ENCODE peak calls at places on chromosomes 1 and 21, in nine cellular contexts. F is endothelial cell; Z is Caco-2; B is heart left ventricle; G is activated T-helper 1 cell treated with anti-CD3 and anti-CD28 coated beads, Interleukin-2, amount 50 U/mL, for 16 hours; D is GM04504; N is cardiac fibroblast; K is Caki2; H is head of caudate nucleus. M is an unnamed sample.

GRCh38 chr1:6059866-6060265 is 14.2 kb downstream of the KCNAB2 start:
- DNase-seq in F (no peak), Z (no peak), B (no peak), G (no peak), D (no peak), N (no peak), K (no peak), H (no peak), M (no peak)

GRCh38 chr21:17542371-17542992 is 29.6 kb downstream of the CXADR start:
- DNase-seq in F (no peak), Z (peak), B (no peak), G (no peak), D (no peak), N (peak), K (peak), H (no peak), M (no peak)

GRCh38 chr1:44714944-44715571 is 15.9 kb downstream of the RNU5D-1 start:
- DNase-seq in F (peak), Z (peak), B (no peak), G (no peak), D (peak), N (peak), K (peak), H (peak), M (peak)

GRCh38 chr1:21490774-21491482 is 18.3 kb upstream of the ALPL start:
- DNase-seq in F (no peak), Z (peak), B (no peak), G (no peak), D (peak), N (peak), K (peak), H (peak), M (no peak)

GRCh38 chr1:227723474-227723873 is 11.6 kb downstream of the JMJD4 start:
- DNase-seq in F (no peak), Z (no peak), B (no peak), G (no peak), D (no peak), N (no peak), K (no peak), H (no peak), M (no peak)

GRCh38 chr21:42702720-42703119 is 49.3 kb downstream of the PDE9A start:
- DNase-seq in F (no peak), Z (no peak), B (peak), G (no peak), D (no peak), N (no peak), K (no peak), H (no peak), M (no peak)

GRCh38 chr1:113758631-113759340 is 500 bp downstream of the PHTF1 start:
- DNase-seq in F (peak), Z (peak), B (peak), G (peak), D (peak), N (peak), K (peak), H (peak), M (peak)

GRCh38 chr1:163928649-163929048 is 606.9 kb downstream of the NUF2 start:
- DNase-seq in F (no peak), Z (no peak), B (no peak), G (no peak), D (no peak), N (no peak), K (no peak), H (no peak), M (peak)

GRCh38 chr1:21579788-21580187 is 70.6 kb downstream of the ALPL start:
- DNase-seq in F (no peak), Z (no peak), B (no peak), G (no peak), D (no peak), N (no peak), K (peak), H (no peak), M (no peak)

GRCh38 chr1:46202975-46203737 is at the start of gene LURAP1:
- DNase-seq in F (peak), Z (peak), B (peak), G (peak), D (no peak), N (peak), K (no peak), H (peak), M (peak)

GRCh38 chr1:62318756-62319544 is at the start of gene KANK4:
- DNase-seq in F (peak), Z (peak), B (no peak), G (no peak), D (no peak), N (no peak), K (no peak), H (no peak), M (no peak)

GRCh38 chr21:22743085-22743484 is 1744.9 kb downstream of the NCAM2 start:
- DNase-seq in F (no peak), Z (no peak), B (no peak), G (no peak), D (no peak), N (no peak), K (no peak), H (no peak), M (no peak)

GRCh38 chr1:56190975-56191768 is 388.2 kb downstream of the PLPP3 start:
- DNase-seq in F (no peak), Z (no peak), B (no peak), G (no peak), D (peak), N (peak), K (no peak), H (no peak), M (no peak)

GRCh38 chr1:161195171-161195570 is 3.7 kb downstream of the ADAMTS4 start:
- DNase-seq in F (no peak), Z (no peak), B (no peak), G (no peak), D (no peak), N (no peak), K (no peak), H (no peak), M (no peak)

GRCh38 chr1:9291914-9292360 is 757 bp upstream of the SPSB1 start:
- DNase-seq in F (no peak), Z (no peak), B (peak), G (no peak), D (no peak), N (peak), K (peak), H (peak), M (no peak)

GRCh38 chr1:225772848-225773247 is 4.8 kb upstream of the SRP9 start:
- DNase-seq in F (no peak), Z (no peak), B (no peak), G (no peak), D (no peak), N (no peak), K (no peak), H (no peak), M (no peak)

GRCh38 chr1:229629251-229629650 is 3.2 kb downstream of the URB2 start:
- DNase-seq in F (no peak), Z (no peak), B (no peak), G (no peak), D (no peak), N (no peak), K (no peak), H (no peak), M (no peak)

GRCh38 chr1:83029916-83030315 is 969.0 kb downstream of the TTLL7 start:
- DNase-seq in F (no peak), Z (no peak), B (no peak), G (no peak), D (peak), N (no peak), K (peak), H (no peak), M (no peak)

GRCh38 chr1:191696371-191696770 is 461.9 kb upstream of the RGS18 start:
- DNase-seq in F (no peak), Z (no peak), B (no peak), G (no peak), D (no peak), N (no peak), K (no peak), H (no peak), M (no peak)

GRCh38 chr1:8560035-8560434 is 242.1 kb downstream of the SLC45A1 start:
- DNase-seq in F (no peak), Z (no peak), B (no peak), G (no peak), D (no peak), N (no peak), K (no peak), H (no peak), M (no peak)

GRCh38 chr1:155127105-155127671 is 488 bp upstream of the EFNA1 start:
- DNase-seq in F (peak), Z (peak), B (peak), G (no peak), D (no peak), N (peak), K (peak), H (peak), M (no peak)

GRCh38 chr1:115833806-115834205 is 7.1 kb downstream of the NHLH2 start:
- DNase-seq in F (peak), Z (no peak), B (no peak), G (no peak), D (no peak), N (no peak), K (no peak), H (no peak), M (no peak)

GRCh38 chr1:19074361-19074901 is 118.0 kb upstream of the IFFO2 start:
- DNase-seq in F (no peak), Z (no peak), B (no peak), G (peak), D (no peak), N (no peak), K (no peak), H (no peak), M (no peak)

M was measured in NCI-H2107.